ENCODE peak calls at places on chromosomes 11 and 22, in four cellular contexts. One of them, this sample, is unnamed.

GRCh38 chr11:119567667-119568582 is 145.0 kb upstream of the THY1 start:
- DNase-seq in testis: peak; percentile 16
- DNase-seq in lower lobe of right lung: no peak
- DNase-seq in A549: no peak
- DNase-seq in this sample: no peak

GRCh38 chr22:20738394-20739089 is 35.4 kb upstream of the SERPIND1 start:
- DNase-seq in testis: no peak
- DNase-seq in lower lobe of right lung: no peak
- DNase-seq in A549: no peak
- DNase-seq in this sample: no peak

GRCh38 chr11:134386945-134387344 is 25.1 kb downstream of the B3GAT1 start:
- DNase-seq in testis: no peak
- DNase-seq in lower lobe of right lung: no peak
- DNase-seq in A549: no peak
- DNase-seq in this sample: no peak

GRCh38 chr11:11976476-11977187 is 31.8 kb downstream of the DKK3 start:
- DNase-seq in testis: no peak
- DNase-seq in lower lobe of right lung: no peak
- DNase-seq in A549: no peak
- DNase-seq in this sample: no peak

GRCh38 chr22:26981520-26981919 is 324.1 kb downstream of the MIAT start:
- DNase-seq in testis: no peak
- DNase-seq in lower lobe of right lung: no peak
- DNase-seq in A549: no peak
- DNase-seq in this sample: no peak

GRCh38 chr11:122048401-122048800 is 67.6 kb downstream of the BLID start:
- DNase-seq in testis: no peak
- DNase-seq in lower lobe of right lung: no peak
- DNase-seq in A549: no peak
- DNase-seq in this sample: no peak

GRCh38 chr22:31682751-31683150 is 20.7 kb upstream of the PISD start:
- DNase-seq in testis: no peak
- DNase-seq in lower lobe of right lung: no peak
- DNase-seq in A549: no peak
- DNase-seq in this sample: no peak

GRCh38 chr11:97463891-97464290 is 1074.1 kb downstream of the JRKL start:
- DNase-seq in testis: no peak
- DNase-seq in lower lobe of right lung: no peak
- DNase-seq in A549: no peak
- DNase-seq in this sample: no peak

GRCh38 chr11:124108158-124108557 is 7.1 kb upstream of the VWA5A start:
- DNase-seq in testis: peak; percentile 26
- DNase-seq in lower lobe of right lung: no peak
- DNase-seq in A549: no peak
- DNase-seq in this sample: no peak

GRCh38 chr22:27032121-27032761 is 374.9 kb downstream of the MIAT start:
- DNase-seq in testis: peak; percentile 37
- DNase-seq in lower lobe of right lung: no peak
- DNase-seq in A549: no peak
- DNase-seq in this sample: no peak

GRCh38 chr11:78228467-78228866 is 39.7 kb downstream of the USP35 start:
- DNase-seq in testis: no peak
- DNase-seq in lower lobe of right lung: no peak
- DNase-seq in A549: peak; percentile 51
- DNase-seq in this sample: no peak

GRCh38 chr11:11391796-11392195 is 38.7 kb upstream of the CSNK2A3 start:
- DNase-seq in testis: no peak
- DNase-seq in lower lobe of right lung: no peak
- DNase-seq in A549: no peak
- DNase-seq in this sample: no peak

GRCh38 chr22:24486501-24486921 is 8.6 kb upstream of the UPB1 start:
- DNase-seq in testis: no peak
- DNase-seq in lower lobe of right lung: no peak
- DNase-seq in A549: peak; percentile 19
- DNase-seq in this sample: no peak

GRCh38 chr22:31586137-31586920 is 75.7 kb downstream of the PISD start:
- DNase-seq in testis: no peak
- DNase-seq in lower lobe of right lung: no peak
- DNase-seq in A549: no peak
- DNase-seq in this sample: no peak

GRCh38 chr22:39266398-39267030 is 21.7 kb upstream of the PDGFB start:
- DNase-seq in testis: peak; percentile 45
- DNase-seq in lower lobe of right lung: no peak
- DNase-seq in A549: no peak
- DNase-seq in this sample: no peak

GRCh38 chr11:34449013-34449412 is 10.3 kb downstream of the CAT start:
- DNase-seq in testis: no peak
- DNase-seq in lower lobe of right lung: no peak
- DNase-seq in A549: no peak
- DNase-seq in this sample: no peak

GRCh38 chr11:72039108-72039850 is 40.6 kb downstream of the IL18BP start:
- DNase-seq in testis: peak; percentile 57
- DNase-seq in lower lobe of right lung: peak; percentile 80
- DNase-seq in A549: no peak
- DNase-seq in this sample: no peak

GRCh38 chr11:58573451-58574104 is 2.1 kb downstream of the LPXN start:
- DNase-seq in testis: no peak
- DNase-seq in lower lobe of right lung: peak; percentile 52
- DNase-seq in A549: peak; percentile 24
- DNase-seq in this sample: peak; percentile 57

GRCh38 chr11:130847517-130847916 is 68.8 kb downstream of the SNX19 start:
- DNase-seq in testis: no peak
- DNase-seq in lower lobe of right lung: no peak
- DNase-seq in A549: peak; percentile 58
- DNase-seq in this sample: no peak